ENCODE peak calls at places on chromosomes 5 and 9, in six cellular contexts. N is B cell, A is progenitor cell of endocrine pancreas, E is cardiac muscle cell, T is IMR-90, G is colonic mucosa. K is an unnamed sample.
A peak's percentile ranks its signal among the peaks of the same experiment; 100 is the strongest.

GRCh38 chr5:71586052-71586940 is 844 bp upstream of the MCCC2 start:
- DNase-seq in N (no peak), A (no peak), E (peak; percentile 53), T (peak; percentile 11), G (no peak), K (peak; percentile 22)

GRCh38 chr5:108561416-108562204 is 179.7 kb upstream of the FBXL17 start:
- DNase-seq in N (no peak), A (no peak), E (peak; percentile 11), T (peak; percentile 30), G (no peak), K (no peak)

GRCh38 chr5:52665544-52665943 is 122.2 kb upstream of the ITGA1 start:
- DNase-seq in N (no peak), A (no peak), E (peak; percentile 51), T (peak; percentile 1), G (no peak), K (no peak)

GRCh38 chr9:2132484-2133082 is 117.4 kb downstream of the SMARCA2 start:
- DNase-seq in N (no peak), A (no peak), E (peak; percentile 74), T (peak; percentile 54), G (no peak), K (no peak)

GRCh38 chr5:14491505-14491904 is 90.1 kb upstream of the OTULINL start:
- DNase-seq in N (no peak), A (no peak), E (peak; percentile 75), T (peak; percentile 75), G (no peak), K (no peak)

GRCh38 chr5:6633469-6634326 is 458 bp downstream of the SRD5A1 start:
- DNase-seq in N (no peak), A (peak; percentile 39), E (peak; percentile 16), T (peak; percentile 22), G (peak; percentile 45), K (peak; percentile 58)

GRCh38 chr9:17134843-17135577 is at the start of gene CNTLN:
- DNase-seq in N (peak; percentile 53), A (peak; percentile 93), E (peak; percentile 97), T (peak; percentile 85), G (peak; percentile 97), K (peak; percentile 37)

GRCh38 chr5:130286971-130287370 is 382.7 kb downstream of the CHSY3 start:
- DNase-seq in N (no peak), A (no peak), E (peak; percentile 63), T (no peak), G (no peak), K (no peak)

GRCh38 chr5:28714887-28715286 is 1676.5 kb upstream of the CDH9 start:
- DNase-seq in N (no peak), A (no peak), E (no peak), T (no peak), G (no peak), K (no peak)

GRCh38 chr5:28708472-28708871 is 1670.1 kb upstream of the CDH9 start:
- DNase-seq in N (no peak), A (no peak), E (no peak), T (no peak), G (no peak), K (no peak)

GRCh38 chr5:28707706-28708105 is 1669.3 kb upstream of the CDH9 start:
- DNase-seq in N (no peak), A (no peak), E (peak; percentile 19), T (no peak), G (no peak), K (no peak)

GRCh38 chr5:28710360-28710759 is 1672.0 kb upstream of the CDH9 start:
- DNase-seq in N (no peak), A (no peak), E (no peak), T (no peak), G (no peak), K (no peak)
- TF ChIP-seq CTCF in N (no peak), A (peak; percentile 39), E (no peak), T (no peak), G (no peak), K (no peak)

DNA sequence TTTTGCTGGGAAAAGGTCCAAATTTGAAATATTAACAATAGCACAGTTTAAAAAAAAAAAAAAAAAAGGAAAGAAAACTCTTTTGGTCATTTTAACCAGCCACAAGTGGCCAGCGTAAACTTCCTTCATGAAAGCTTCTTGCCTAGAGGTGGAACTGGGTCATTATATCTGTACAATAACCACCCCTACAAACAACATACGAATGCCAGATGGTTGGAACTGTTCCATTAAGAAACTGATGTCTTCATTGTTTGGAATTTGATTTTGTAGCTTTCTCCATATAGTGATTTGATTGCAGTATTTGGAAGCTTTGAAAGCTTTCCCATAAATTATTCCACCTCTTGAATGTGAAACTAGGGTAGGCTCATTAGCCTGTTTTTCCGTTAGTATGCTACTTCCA is 18.3 kb upstream of the LPAR1 start:
- DNase-seq in N (no peak), A (no peak), E (peak; percentile 61), T (peak; percentile 80), G (no peak), K (no peak)
- TF ChIP-seq CTCF in N (no peak), A (no peak), E (no peak), T (no peak), G (no peak), K (no peak)

DNA sequence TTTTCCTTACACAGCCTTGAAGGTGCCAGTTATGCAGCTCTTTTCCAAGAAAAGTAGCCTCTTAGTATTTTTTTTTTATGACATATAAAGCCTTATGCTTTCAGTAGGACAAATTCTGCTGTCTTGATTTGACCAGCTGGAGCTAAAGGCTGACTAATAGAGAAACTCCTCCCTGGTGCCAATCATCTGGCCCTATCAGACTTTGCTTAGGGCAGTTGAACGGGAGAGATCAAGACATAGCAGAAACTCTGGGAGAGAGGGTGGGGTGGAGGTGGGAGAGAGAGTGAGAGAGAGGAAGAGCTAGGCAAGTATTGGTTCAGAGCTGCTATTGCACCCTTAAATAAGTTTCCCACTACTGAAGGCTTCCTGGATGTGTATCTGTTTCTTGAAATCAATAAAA is 100.2 kb downstream of the SEC61B start:
- DNase-seq in N (no peak), A (no peak), E (no peak), T (no peak), G (no peak), K (no peak)
- TF ChIP-seq CTCF in N (no peak), A (no peak), E (no peak), T (no peak), G (no peak), K (no peak)

GRCh38 chr5:12658871-12659446 is 754.7 kb upstream of the CTNND2 start:
- DNase-seq in N (no peak), A (no peak), E (no peak), T (no peak), G (no peak), K (no peak)

GRCh38 chr5:12659675-12660074 is 755.4 kb upstream of the CTNND2 start:
- DNase-seq in N (no peak), A (no peak), E (no peak), T (no peak), G (no peak), K (no peak)

GRCh38 chr5:12662545-12663314 is 758.5 kb upstream of the CTNND2 start:
- DNase-seq in N (no peak), A (no peak), E (no peak), T (no peak), G (no peak), K (no peak)

GRCh38 chr5:12661617-12662370 is 757.5 kb upstream of the CTNND2 start:
- DNase-seq in N (no peak), A (no peak), E (no peak), T (no peak), G (no peak), K (no peak)
- TF ChIP-seq CTCF in N (no peak), A (no peak), E (no peak), T (no peak), G (no peak), K (no peak)

DNA sequence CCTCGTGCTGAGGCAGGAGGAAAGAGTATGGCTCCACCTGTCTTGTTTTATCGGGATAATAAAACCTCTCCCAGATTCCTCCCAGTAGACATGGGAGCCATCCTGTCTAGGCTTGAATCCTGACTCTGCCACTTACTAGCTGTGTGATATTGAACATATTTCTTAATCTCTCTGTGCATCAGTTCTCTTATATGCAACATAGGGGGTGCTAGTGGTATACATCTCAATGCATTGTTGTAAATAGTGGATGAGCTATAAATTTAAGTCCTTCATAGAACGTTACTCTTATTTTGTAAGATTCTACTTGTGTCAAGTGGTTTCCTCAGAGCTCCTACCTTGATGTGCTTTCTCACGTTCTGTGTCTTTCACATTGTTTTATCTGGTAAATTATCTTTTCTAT is 417.7 kb upstream of the POU5F2 start:
- DNase-seq in N (no peak), A (no peak), E (no peak), T (no peak), G (no peak), K (no peak)
- TF ChIP-seq CTCF in N (no peak), A (no peak), E (no peak), T (peak; percentile 29), G (no peak), K (no peak)

GRCh38 chr5:173984218-173984617 is 4.8 kb upstream of the C5orf47 start:
- DNase-seq in N (no peak), A (no peak), E (peak; percentile 36), T (peak; percentile 28), G (no peak), K (no peak)
- TF ChIP-seq CTCF in N (no peak), A (peak; percentile 57), E (peak; percentile 47), T (peak; percentile 44), G (no peak), K (no peak)

GRCh38 chr9:37539634-37540033 is 36.5 kb downstream of the FBXO10 start:
- DNase-seq in N (no peak), A (no peak), E (no peak), T (no peak), G (no peak), K (no peak)
- TF ChIP-seq CTCF in N (no peak), A (no peak), E (no peak), T (no peak), G (no peak), K (no peak)

DNA sequence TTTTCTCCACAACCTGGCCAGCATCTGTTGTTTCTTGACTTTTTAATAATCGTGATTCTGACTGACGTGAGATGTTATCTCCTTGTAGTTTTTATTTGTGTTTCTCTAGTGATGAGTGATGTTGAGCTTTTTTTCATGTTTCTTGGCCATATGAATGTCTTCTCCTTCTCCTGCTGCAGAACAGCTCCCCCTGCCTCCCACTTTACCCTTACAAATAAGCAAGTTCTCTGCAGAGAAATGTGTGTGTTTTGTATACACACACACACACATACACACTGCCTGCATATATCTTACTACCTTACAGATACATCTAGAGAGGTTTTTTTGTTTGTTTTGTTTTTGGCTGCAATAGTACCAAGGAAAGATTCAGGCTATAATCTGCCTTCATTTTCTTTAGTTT is 88.7 kb upstream of the PHF24 start:
- DNase-seq in N (no peak), A (no peak), E (peak; percentile 72), T (peak; percentile 19), G (no peak), K (peak; percentile 14)
- TF ChIP-seq CTCF in N (no peak), A (peak; percentile 36), E (peak; percentile 57), T (no peak), G (no peak), K (no peak)

GRCh38 chr5:179588166-179588565 is 35.3 kb downstream of the HNRNPH1 start:
- DNase-seq in N (no peak), A (no peak), E (no peak), T (peak; percentile 67), G (no peak), K (no peak)

GRCh38 chr5:179585903-179586511 is 35.7 kb downstream of the RUFY1 start:
- DNase-seq in N (peak; percentile 2), A (no peak), E (no peak), T (no peak), G (no peak), K (no peak)
- TF ChIP-seq CTCF in N (no peak), A (no peak), E (no peak), T (no peak), G (no peak), K (no peak)

K was measured in activated CD8-positive, alpha-beta T cell treated with anti-CD3 and anti-CD28 coated beads for 36 hours.